ENCODE peak calls at places on chromosomes 16 and 17, in ten cellular contexts. M, O, N, Y, Z, H, K, B, V and S are unnamed samples.

GRCh38 chr17:9987779-9988585 is 82.9 kb upstream of the RCVRN start:
- DNase-seq in M (no peak), O (peak), N (no peak), Y (peak), Z (peak), H (no peak), K (peak), B (no peak), V (peak), S (peak)

GRCh38 chr17:27403480-27404005 is 52.7 kb upstream of the KSR1 start:
- DNase-seq in M (no peak), O (no peak), N (no peak), Y (no peak), Z (no peak), H (no peak), K (no peak), B (no peak), V (no peak), S (no peak)

GRCh38 chr17:35865412-35866355 is 3.0 kb downstream of the HEATR9 start:
- DNase-seq in M (no peak), O (no peak), N (no peak), Y (no peak), Z (peak), H (no peak), K (no peak), B (peak), V (no peak), S (no peak)

GRCh38 chr17:77670125-77670524 is 288.4 kb upstream of the TNRC6C start:
- DNase-seq in M (no peak), O (no peak), N (no peak), Y (no peak), Z (peak), H (no peak), K (no peak), B (no peak), V (no peak), S (no peak)

GRCh38 chr16:31403590-31404352 is 10.6 kb downstream of the ITGAD start:
- DNase-seq in M (no peak), O (no peak), N (no peak), Y (no peak), Z (no peak), H (no peak), K (no peak), B (no peak), V (no peak), S (no peak)

GRCh38 chr17:12985431-12986285 is 32.2 kb downstream of the ELAC2 start:
- DNase-seq in M (no peak), O (no peak), N (peak), Y (no peak), Z (no peak), H (no peak), K (no peak), B (no peak), V (no peak), S (no peak)

GRCh38 chr17:3411070-3411469 is at the start of gene OR3A3:
- DNase-seq in M (no peak), O (no peak), N (no peak), Y (no peak), Z (no peak), H (no peak), K (no peak), B (no peak), V (no peak), S (no peak)

GRCh38 chr16:31493506-31494125 is 10.7 kb downstream of the SLC5A2 start:
- DNase-seq in M (no peak), O (no peak), N (no peak), Y (no peak), Z (no peak), H (no peak), K (no peak), B (no peak), V (no peak), S (no peak)

GRCh38 chr17:46024590-46024989 is 25.5 kb downstream of the STH start:
- DNase-seq in M (no peak), O (no peak), N (no peak), Y (no peak), Z (no peak), H (no peak), K (no peak), B (no peak), V (no peak), S (no peak)

GRCh38 chr17:70622382-70623260 is 453.3 kb downstream of the KCNJ2 start:
- DNase-seq in M (no peak), O (peak), N (peak), Y (peak), Z (peak), H (no peak), K (no peak), B (peak), V (no peak), S (no peak)

GRCh38 chr16:50309156-50309526 is 42.8 kb downstream of the ADCY7 start:
- DNase-seq in M (no peak), O (no peak), N (no peak), Y (no peak), Z (no peak), H (peak), K (no peak), B (no peak), V (no peak), S (no peak)

GRCh38 chr17:44840274-44840673 is 7.4 kb upstream of the HIGD1B start:
- DNase-seq in M (no peak), O (no peak), N (no peak), Y (no peak), Z (no peak), H (no peak), K (no peak), B (no peak), V (no peak), S (no peak)

GRCh38 chr17:75111777-75112176 is 2.0 kb downstream of the ARMC7 start:
- DNase-seq in M (no peak), O (no peak), N (no peak), Y (no peak), Z (no peak), H (no peak), K (no peak), B (no peak), V (no peak), S (no peak)

GRCh38 chr17:48262982-48263586 is 155.5 kb downstream of the SNX11 start:
- DNase-seq in M (no peak), O (no peak), N (no peak), Y (no peak), Z (peak), H (no peak), K (no peak), B (peak), V (no peak), S (no peak)

GRCh38 chr17:72516772-72517399 is 396.1 kb downstream of the SOX9 start:
- DNase-seq in M (no peak), O (no peak), N (no peak), Y (no peak), Z (no peak), H (no peak), K (no peak), B (no peak), V (no peak), S (no peak)

GRCh38 chr16:69179255-69180010 is 7.5 kb upstream of the SNTB2 start:
- DNase-seq in M (no peak), O (no peak), N (no peak), Y (no peak), Z (peak), H (no peak), K (no peak), B (peak), V (no peak), S (no peak)

GRCh38 chr17:76076765-76077581 is 2.0 kb upstream of the ZACN start:
- DNase-seq in M (no peak), O (no peak), N (no peak), Y (peak), Z (no peak), H (peak), K (no peak), B (no peak), V (peak), S (no peak)

GRCh38 chr17:882827-883585 is 96.6 kb downstream of the NXN start:
- DNase-seq in M (no peak), O (no peak), N (no peak), Y (peak), Z (peak), H (no peak), K (no peak), B (peak), V (no peak), S (no peak)